ENCODE peak calls at places on chromosomes 2 and 18, in four cellular contexts. One of them, this sample, is unnamed.

GRCh38 chr2:80830891-80831290 is 526.3 kb upstream of the LRRTM1 start:
- DNase-seq in mammary epithelial cell: no peak
- DNase-seq in upper lobe of left lung: no peak
- DNase-seq in left ventricle myocardium inferior: no peak
- DNase-seq in this sample: no peak

GRCh38 chr2:68282814-68283812 is 30.8 kb upstream of the PPP3R1 start:
- DNase-seq in mammary epithelial cell: peak
- DNase-seq in upper lobe of left lung: no peak
- DNase-seq in left ventricle myocardium inferior: no peak
- DNase-seq in this sample: no peak

GRCh38 chr18:10330428-10330827 is 124.0 kb upstream of the APCDD1 start:
- DNase-seq in mammary epithelial cell: no peak
- DNase-seq in upper lobe of left lung: no peak
- DNase-seq in left ventricle myocardium inferior: no peak
- DNase-seq in this sample: no peak

GRCh38 chr2:12484536-12485115 is 232.1 kb upstream of the TRIB2 start:
- DNase-seq in mammary epithelial cell: no peak
- DNase-seq in upper lobe of left lung: no peak
- DNase-seq in left ventricle myocardium inferior: no peak
- DNase-seq in this sample: no peak

GRCh38 chr2:237291138-237291792 is 122.7 kb downstream of the COL6A3 start:
- DNase-seq in mammary epithelial cell: peak
- DNase-seq in upper lobe of left lung: peak
- DNase-seq in left ventricle myocardium inferior: peak
- DNase-seq in this sample: peak

GRCh38 chr2:28348149-28348567 is 44.5 kb upstream of the FOSL2 start:
- DNase-seq in mammary epithelial cell: no peak
- DNase-seq in upper lobe of left lung: no peak
- DNase-seq in left ventricle myocardium inferior: no peak
- DNase-seq in this sample: no peak

GRCh38 chr2:9355270-9355669 is 68.1 kb downstream of the ITGB1BP1 start:
- DNase-seq in mammary epithelial cell: no peak
- DNase-seq in upper lobe of left lung: no peak
- DNase-seq in left ventricle myocardium inferior: no peak
- DNase-seq in this sample: no peak

GRCh38 chr2:26838121-26838906 is 9.6 kb upstream of the DPYSL5 start:
- DNase-seq in mammary epithelial cell: peak
- DNase-seq in upper lobe of left lung: no peak
- DNase-seq in left ventricle myocardium inferior: no peak
- DNase-seq in this sample: no peak

GRCh38 chr2:70643715-70644114 is 90.1 kb upstream of the TGFA start:
- DNase-seq in mammary epithelial cell: peak
- DNase-seq in upper lobe of left lung: no peak
- DNase-seq in left ventricle myocardium inferior: no peak
- DNase-seq in this sample: no peak

GRCh38 chr2:10204326-10205200 is 82.0 kb downstream of the RRM2 start:
- DNase-seq in mammary epithelial cell: no peak
- DNase-seq in upper lobe of left lung: no peak
- DNase-seq in left ventricle myocardium inferior: no peak
- DNase-seq in this sample: no peak

GRCh38 chr2:110114007-110114591 is 1.5 kb downstream of the MALL start:
- DNase-seq in mammary epithelial cell: peak
- DNase-seq in upper lobe of left lung: peak
- DNase-seq in left ventricle myocardium inferior: no peak
- DNase-seq in this sample: no peak

GRCh38 chr2:236985940-236986339 is 99.7 kb upstream of the COPS8 start:
- DNase-seq in mammary epithelial cell: no peak
- DNase-seq in upper lobe of left lung: no peak
- DNase-seq in left ventricle myocardium inferior: no peak
- DNase-seq in this sample: no peak

GRCh38 chr2:70035344-70035844 is 51.9 kb upstream of the PCBP1 start:
- DNase-seq in mammary epithelial cell: no peak
- DNase-seq in upper lobe of left lung: no peak
- DNase-seq in left ventricle myocardium inferior: no peak
- DNase-seq in this sample: no peak

GRCh38 chr2:205772983-205773382 is 90.7 kb downstream of the NRP2 start:
- DNase-seq in mammary epithelial cell: no peak
- DNase-seq in upper lobe of left lung: no peak
- DNase-seq in left ventricle myocardium inferior: no peak
- DNase-seq in this sample: no peak

GRCh38 chr18:3089579-3089978 is 76.6 kb upstream of the LPIN2 start:
- DNase-seq in mammary epithelial cell: no peak
- DNase-seq in upper lobe of left lung: no peak
- DNase-seq in left ventricle myocardium inferior: no peak
- DNase-seq in this sample: no peak

GRCh38 chr2:19351914-19352697 is 6.3 kb downstream of the OSR1 start:
- DNase-seq in mammary epithelial cell: no peak
- DNase-seq in upper lobe of left lung: no peak
- DNase-seq in left ventricle myocardium inferior: no peak
- DNase-seq in this sample: no peak

GRCh38 chr18:79926715-79927596 is 24.5 kb downstream of the SLC66A2 start:
- DNase-seq in mammary epithelial cell: no peak
- DNase-seq in upper lobe of left lung: peak
- DNase-seq in left ventricle myocardium inferior: no peak
- DNase-seq in this sample: no peak

DNA sequence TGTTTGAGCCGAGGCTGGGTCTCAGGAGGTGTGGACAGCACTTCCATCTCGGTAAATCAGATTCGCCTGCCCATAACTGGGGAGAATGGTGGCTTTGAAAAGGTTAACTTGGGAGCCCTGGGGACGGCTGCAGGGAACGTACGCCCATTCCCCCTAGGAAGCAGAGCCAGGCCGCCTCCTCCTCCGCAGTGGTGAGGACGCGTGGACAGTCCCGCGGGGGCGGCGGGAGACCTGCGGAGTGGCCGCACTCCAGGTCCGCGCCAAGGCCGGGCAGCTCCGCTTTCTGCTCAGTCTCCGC is 845 bp upstream of the MYCN start:
- DNase-seq in mammary epithelial cell: peak
- DNase-seq in upper lobe of left lung: peak
- DNase-seq in left ventricle myocardium inferior: peak
- DNase-seq in this sample: no peak
- TF ChIP-seq CTCF in mammary epithelial cell: no peak
- TF ChIP-seq CTCF in upper lobe of left lung: peak
- TF ChIP-seq CTCF in left ventricle myocardium inferior: peak
- TF ChIP-seq CTCF in this sample: no peak

GRCh38 chr2:129934044-129934822 is 45.2 kb upstream of the RAB6C start:
- DNase-seq in mammary epithelial cell: no peak
- DNase-seq in upper lobe of left lung: no peak
- DNase-seq in left ventricle myocardium inferior: no peak
- DNase-seq in this sample: no peak
- H3K4me3 ChIP-seq in mammary epithelial cell: peak
- H3K4me3 ChIP-seq in upper lobe of left lung: peak
- H3K4me3 ChIP-seq in left ventricle myocardium inferior: peak
- H3K4me3 ChIP-seq in this sample: no peak

GRCh38 chr18:4455113-4455811 is at the start of gene DLGAP1:
- DNase-seq in mammary epithelial cell: peak
- DNase-seq in upper lobe of left lung: peak
- DNase-seq in left ventricle myocardium inferior: no peak
- DNase-seq in this sample: no peak

GRCh38 chr18:4454548-4455112 is 477 bp downstream of the DLGAP1 start:
- DNase-seq in mammary epithelial cell: no peak
- DNase-seq in upper lobe of left lung: no peak
- DNase-seq in left ventricle myocardium inferior: no peak
- DNase-seq in this sample: no peak

GRCh38 chr18:4450065-4450676 is 4.9 kb downstream of the DLGAP1 start:
- DNase-seq in mammary epithelial cell: no peak
- DNase-seq in upper lobe of left lung: no peak
- DNase-seq in left ventricle myocardium inferior: no peak
- DNase-seq in this sample: no peak

DNA sequence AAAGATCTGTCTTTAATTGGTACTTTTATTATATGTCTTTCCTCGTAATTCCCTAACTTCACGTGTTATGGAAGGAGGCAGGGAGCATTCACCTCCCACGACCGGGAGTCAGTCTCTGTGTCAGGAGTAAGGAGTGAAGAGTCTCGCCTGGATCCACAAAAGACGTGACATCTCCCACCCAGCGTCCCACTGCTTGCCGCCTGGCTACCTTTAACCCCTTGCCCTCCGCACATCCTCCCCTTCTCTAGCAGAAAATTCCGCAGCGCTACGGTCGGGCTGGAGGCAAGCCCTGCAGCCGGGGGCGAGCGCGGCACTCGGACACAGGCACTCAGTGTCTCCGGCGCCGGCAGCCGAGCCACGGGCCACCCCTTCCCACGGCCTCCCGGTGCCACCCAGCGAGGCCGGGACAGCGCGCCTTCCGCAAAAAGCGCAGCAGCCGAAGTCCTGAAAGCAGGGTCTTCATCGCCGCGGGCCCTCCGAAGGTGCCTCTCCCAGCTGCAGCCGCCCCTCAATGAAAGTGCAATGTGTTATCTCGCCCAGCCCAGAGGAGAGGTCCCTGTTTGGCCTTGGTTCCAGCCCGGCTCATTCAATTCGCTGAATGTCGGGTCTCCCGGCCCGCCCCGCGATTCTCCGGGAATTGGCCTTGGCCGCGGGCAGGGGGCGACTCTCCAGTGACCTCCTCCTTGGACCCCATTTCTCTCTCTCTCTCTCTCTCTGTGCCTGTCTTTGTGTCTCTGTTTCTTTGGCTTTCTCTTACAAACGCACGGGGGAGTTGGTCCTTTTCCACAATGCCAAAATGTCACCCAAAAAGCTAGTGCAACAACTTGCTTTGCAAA is 1.2 kb downstream of the DLGAP1 start:
- DNase-seq in mammary epithelial cell: no peak
- DNase-seq in upper lobe of left lung: no peak
- DNase-seq in left ventricle myocardium inferior: no peak
- DNase-seq in this sample: no peak
- TF ChIP-seq CTCF in mammary epithelial cell: no peak
- TF ChIP-seq CTCF in upper lobe of left lung: no peak
- TF ChIP-seq CTCF in left ventricle myocardium inferior: no peak
- TF ChIP-seq CTCF in this sample: no peak

DNA sequence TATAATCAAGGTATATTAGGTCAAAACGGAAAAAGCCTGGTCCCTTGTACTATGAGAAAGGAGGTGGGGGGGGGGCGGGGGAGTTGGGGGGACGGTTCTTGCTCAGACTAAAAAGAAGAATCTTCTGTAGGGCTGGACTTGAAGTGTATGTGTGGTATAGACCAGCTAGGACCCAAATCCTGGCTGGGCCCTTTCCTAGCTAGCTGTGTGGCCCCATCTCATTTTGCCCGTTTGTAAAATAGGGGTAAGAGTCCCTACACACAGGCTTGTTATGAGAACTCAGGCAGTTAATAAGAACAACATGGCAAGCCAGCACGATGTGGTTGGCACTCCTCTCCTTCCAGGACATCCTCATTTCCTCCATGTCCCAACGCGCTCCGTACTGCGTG is 1.1 kb downstream of the EVA1A start:
- DNase-seq in mammary epithelial cell: no peak
- DNase-seq in upper lobe of left lung: no peak
- DNase-seq in left ventricle myocardium inferior: no peak
- DNase-seq in this sample: no peak
- H3K4me3 ChIP-seq in mammary epithelial cell: peak
- H3K4me3 ChIP-seq in upper lobe of left lung: peak
- H3K4me3 ChIP-seq in left ventricle myocardium inferior: peak
- H3K4me3 ChIP-seq in this sample: peak

GRCh38 chr18:8843005-8843404 is 137.6 kb downstream of the MTCL1 start:
- DNase-seq in mammary epithelial cell: no peak
- DNase-seq in upper lobe of left lung: no peak
- DNase-seq in left ventricle myocardium inferior: no peak
- DNase-seq in this sample: no peak

GRCh38 chr18:8842506-8842905 is 137.2 kb downstream of the MTCL1 start:
- DNase-seq in mammary epithelial cell: peak
- DNase-seq in upper lobe of left lung: no peak
- DNase-seq in left ventricle myocardium inferior: no peak
- DNase-seq in this sample: no peak

GRCh38 chr18:8847066-8847755 is 141.9 kb downstream of the MTCL1 start:
- DNase-seq in mammary epithelial cell: no peak
- DNase-seq in upper lobe of left lung: peak
- DNase-seq in left ventricle myocardium inferior: no peak
- DNase-seq in this sample: no peak

GRCh38 chr18:8841781-8842485 is 136.6 kb downstream of the MTCL1 start:
- DNase-seq in mammary epithelial cell: peak
- DNase-seq in upper lobe of left lung: no peak
- DNase-seq in left ventricle myocardium inferior: no peak
- DNase-seq in this sample: peak

DNA sequence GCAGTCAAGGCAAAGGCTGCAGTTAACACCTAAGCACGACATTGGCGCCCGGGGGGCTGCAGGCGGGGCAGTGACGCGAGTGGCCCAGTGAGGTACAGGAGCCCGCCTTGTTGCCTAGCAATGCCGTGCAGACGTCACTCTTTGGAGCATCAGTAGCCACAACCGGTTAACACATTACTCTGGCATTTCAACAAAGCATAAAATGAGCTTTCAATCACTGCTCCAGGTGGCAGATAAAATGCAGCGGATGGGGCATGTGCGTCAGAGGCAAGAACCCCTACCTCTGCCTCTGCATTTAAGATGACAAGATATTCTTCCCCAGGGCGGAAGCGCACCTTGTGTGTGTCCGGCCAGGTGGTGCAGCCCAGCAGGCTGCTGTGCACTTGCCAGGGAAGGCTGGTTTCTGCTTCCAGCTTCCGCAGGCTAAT is 139.4 kb downstream of the MTCL1 start:
- DNase-seq in mammary epithelial cell: peak
- DNase-seq in upper lobe of left lung: no peak
- DNase-seq in left ventricle myocardium inferior: no peak
- DNase-seq in this sample: no peak
- TF ChIP-seq CTCF in mammary epithelial cell: no peak
- TF ChIP-seq CTCF in upper lobe of left lung: no peak
- TF ChIP-seq CTCF in left ventricle myocardium inferior: no peak
- TF ChIP-seq CTCF in this sample: no peak

DNA sequence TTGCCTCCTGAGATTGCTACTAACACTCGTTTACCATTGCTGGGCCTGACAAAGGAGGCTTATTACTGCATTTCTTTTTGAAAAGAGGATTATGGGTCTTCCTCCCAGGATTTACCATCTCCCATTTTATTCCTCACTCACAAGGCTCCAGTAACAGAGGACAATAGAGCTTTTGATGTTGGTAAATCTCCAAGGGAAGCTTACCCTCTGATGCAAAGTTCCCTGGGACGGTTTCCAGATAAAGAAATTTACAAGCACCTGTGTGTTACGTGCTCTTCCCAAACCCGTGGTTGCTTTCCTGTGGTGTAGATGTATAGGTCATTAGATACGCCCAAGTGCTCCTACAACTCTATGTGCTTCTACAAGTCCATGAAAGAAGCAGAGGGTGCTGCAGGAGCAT is 17.1 kb downstream of the VSNL1 start:
- DNase-seq in mammary epithelial cell: peak
- DNase-seq in upper lobe of left lung: no peak
- DNase-seq in left ventricle myocardium inferior: no peak
- DNase-seq in this sample: no peak
- H3K4me3 ChIP-seq in mammary epithelial cell: no peak
- H3K4me3 ChIP-seq in upper lobe of left lung: no peak
- H3K4me3 ChIP-seq in left ventricle myocardium inferior: no peak
- H3K4me3 ChIP-seq in this sample: no peak

GRCh38 chr2:72969706-72970105 is 52.4 kb downstream of the EMX1 start:
- DNase-seq in mammary epithelial cell: no peak
- DNase-seq in upper lobe of left lung: no peak
- DNase-seq in left ventricle myocardium inferior: no peak
- DNase-seq in this sample: no peak
- TF ChIP-seq CTCF in mammary epithelial cell: no peak
- TF ChIP-seq CTCF in upper lobe of left lung: no peak
- TF ChIP-seq CTCF in left ventricle myocardium inferior: no peak
- TF ChIP-seq CTCF in this sample: no peak